ENCODE peak calls at places on chromosomes 11 and 22, in eight cellular contexts. One of them, this sample, is unnamed.

GRCh38 chr11:61847914-61848581 is 19.9 kb downstream of the FADS2 start:
- DNase-seq in Peyer's patch: no peak
- DNase-seq in CD8-positive, alpha-beta T cell: no peak
- DNase-seq in activated CD4-positive, alpha-beta T cell treated with anti-CD3 and anti-CD28 coated beads, Interleukin-2, amount 50 U/mL, for 48 hours: no peak
- DNase-seq in stimulated activated CD4-positive, alpha-beta T cell treated with anti-CD3 and anti-CD28 coated beads, Interleukin-4, amount 100 ng/mL, for 48 hours: no peak
- DNase-seq in NCI-H2107: no peak
- DNase-seq in NCI-H2171: no peak
- DNase-seq in ELR: no peak
- DNase-seq in this sample: no peak

GRCh38 chr11:113514856-113515255 is 39.7 kb upstream of the DRD2 start:
- DNase-seq in Peyer's patch: no peak
- DNase-seq in CD8-positive, alpha-beta T cell: no peak
- DNase-seq in activated CD4-positive, alpha-beta T cell treated with anti-CD3 and anti-CD28 coated beads, Interleukin-2, amount 50 U/mL, for 48 hours: no peak
- DNase-seq in stimulated activated CD4-positive, alpha-beta T cell treated with anti-CD3 and anti-CD28 coated beads, Interleukin-4, amount 100 ng/mL, for 48 hours: no peak
- DNase-seq in NCI-H2107: no peak
- DNase-seq in NCI-H2171: no peak
- DNase-seq in ELR: no peak
- DNase-seq in this sample: no peak

GRCh38 chr22:28018461-28018927 is 99.4 kb upstream of the PITPNB start:
- DNase-seq in Peyer's patch: no peak
- DNase-seq in CD8-positive, alpha-beta T cell: no peak
- DNase-seq in activated CD4-positive, alpha-beta T cell treated with anti-CD3 and anti-CD28 coated beads, Interleukin-2, amount 50 U/mL, for 48 hours: no peak
- DNase-seq in stimulated activated CD4-positive, alpha-beta T cell treated with anti-CD3 and anti-CD28 coated beads, Interleukin-4, amount 100 ng/mL, for 48 hours: no peak
- DNase-seq in NCI-H2107: no peak
- DNase-seq in NCI-H2171: no peak
- DNase-seq in ELR: no peak
- DNase-seq in this sample: no peak

GRCh38 chr11:2974272-2974671 is 17.9 kb downstream of the NAP1L4 start:
- DNase-seq in Peyer's patch: no peak
- DNase-seq in CD8-positive, alpha-beta T cell: no peak
- DNase-seq in activated CD4-positive, alpha-beta T cell treated with anti-CD3 and anti-CD28 coated beads, Interleukin-2, amount 50 U/mL, for 48 hours: no peak
- DNase-seq in stimulated activated CD4-positive, alpha-beta T cell treated with anti-CD3 and anti-CD28 coated beads, Interleukin-4, amount 100 ng/mL, for 48 hours: no peak
- DNase-seq in NCI-H2107: no peak
- DNase-seq in NCI-H2171: no peak
- DNase-seq in ELR: no peak
- DNase-seq in this sample: no peak

GRCh38 chr11:79173615-79174014 is 267.2 kb downstream of the TENM4 start:
- DNase-seq in Peyer's patch: no peak
- DNase-seq in CD8-positive, alpha-beta T cell: no peak
- DNase-seq in activated CD4-positive, alpha-beta T cell treated with anti-CD3 and anti-CD28 coated beads, Interleukin-2, amount 50 U/mL, for 48 hours: no peak
- DNase-seq in stimulated activated CD4-positive, alpha-beta T cell treated with anti-CD3 and anti-CD28 coated beads, Interleukin-4, amount 100 ng/mL, for 48 hours: no peak
- DNase-seq in NCI-H2107: no peak
- DNase-seq in NCI-H2171: no peak
- DNase-seq in ELR: no peak
- DNase-seq in this sample: peak; percentile 90

GRCh38 chr22:42772647-42773046 is 52.0 kb upstream of the A4GALT start:
- DNase-seq in Peyer's patch: no peak
- DNase-seq in CD8-positive, alpha-beta T cell: no peak
- DNase-seq in activated CD4-positive, alpha-beta T cell treated with anti-CD3 and anti-CD28 coated beads, Interleukin-2, amount 50 U/mL, for 48 hours: no peak
- DNase-seq in stimulated activated CD4-positive, alpha-beta T cell treated with anti-CD3 and anti-CD28 coated beads, Interleukin-4, amount 100 ng/mL, for 48 hours: no peak
- DNase-seq in NCI-H2107: no peak
- DNase-seq in NCI-H2171: no peak
- DNase-seq in ELR: no peak
- DNase-seq in this sample: no peak

GRCh38 chr22:30881361-30882180 is 87.0 kb downstream of the MORC2 start:
- DNase-seq in Peyer's patch: no peak
- DNase-seq in CD8-positive, alpha-beta T cell: no peak
- DNase-seq in activated CD4-positive, alpha-beta T cell treated with anti-CD3 and anti-CD28 coated beads, Interleukin-2, amount 50 U/mL, for 48 hours: no peak
- DNase-seq in stimulated activated CD4-positive, alpha-beta T cell treated with anti-CD3 and anti-CD28 coated beads, Interleukin-4, amount 100 ng/mL, for 48 hours: no peak
- DNase-seq in NCI-H2107: no peak
- DNase-seq in NCI-H2171: no peak
- DNase-seq in ELR: no peak
- DNase-seq in this sample: no peak

GRCh38 chr11:77278595-77279506 is 22.6 kb downstream of the GDPD4 start:
- DNase-seq in Peyer's patch: no peak
- DNase-seq in CD8-positive, alpha-beta T cell: no peak
- DNase-seq in activated CD4-positive, alpha-beta T cell treated with anti-CD3 and anti-CD28 coated beads, Interleukin-2, amount 50 U/mL, for 48 hours: no peak
- DNase-seq in stimulated activated CD4-positive, alpha-beta T cell treated with anti-CD3 and anti-CD28 coated beads, Interleukin-4, amount 100 ng/mL, for 48 hours: no peak
- DNase-seq in NCI-H2107: no peak
- DNase-seq in NCI-H2171: no peak
- DNase-seq in ELR: peak; percentile 79
- DNase-seq in this sample: peak; percentile 7

GRCh38 chr22:49267996-49268395 is 559.7 kb downstream of the BRD1 start:
- DNase-seq in Peyer's patch: no peak
- DNase-seq in CD8-positive, alpha-beta T cell: no peak
- DNase-seq in activated CD4-positive, alpha-beta T cell treated with anti-CD3 and anti-CD28 coated beads, Interleukin-2, amount 50 U/mL, for 48 hours: no peak
- DNase-seq in stimulated activated CD4-positive, alpha-beta T cell treated with anti-CD3 and anti-CD28 coated beads, Interleukin-4, amount 100 ng/mL, for 48 hours: no peak
- DNase-seq in NCI-H2107: no peak
- DNase-seq in NCI-H2171: no peak
- DNase-seq in ELR: no peak
- DNase-seq in this sample: no peak

GRCh38 chr11:107665016-107665415 is 46.8 kb downstream of the SLN start:
- DNase-seq in Peyer's patch: no peak
- DNase-seq in CD8-positive, alpha-beta T cell: no peak
- DNase-seq in activated CD4-positive, alpha-beta T cell treated with anti-CD3 and anti-CD28 coated beads, Interleukin-2, amount 50 U/mL, for 48 hours: no peak
- DNase-seq in stimulated activated CD4-positive, alpha-beta T cell treated with anti-CD3 and anti-CD28 coated beads, Interleukin-4, amount 100 ng/mL, for 48 hours: no peak
- DNase-seq in NCI-H2107: no peak
- DNase-seq in NCI-H2171: no peak
- DNase-seq in ELR: no peak
- DNase-seq in this sample: no peak

GRCh38 chr22:35409783-35410662 is 10.1 kb downstream of the MCM5 start:
- DNase-seq in Peyer's patch: peak; percentile 81
- DNase-seq in CD8-positive, alpha-beta T cell: no peak
- DNase-seq in activated CD4-positive, alpha-beta T cell treated with anti-CD3 and anti-CD28 coated beads, Interleukin-2, amount 50 U/mL, for 48 hours: no peak
- DNase-seq in stimulated activated CD4-positive, alpha-beta T cell treated with anti-CD3 and anti-CD28 coated beads, Interleukin-4, amount 100 ng/mL, for 48 hours: no peak
- DNase-seq in NCI-H2107: no peak
- DNase-seq in NCI-H2171: no peak
- DNase-seq in ELR: no peak
- DNase-seq in this sample: peak; percentile 49

GRCh38 chr11:108117746-108118371 is 3.5 kb upstream of the ACAT1 start:
- DNase-seq in Peyer's patch: no peak
- DNase-seq in CD8-positive, alpha-beta T cell: no peak
- DNase-seq in activated CD4-positive, alpha-beta T cell treated with anti-CD3 and anti-CD28 coated beads, Interleukin-2, amount 50 U/mL, for 48 hours: no peak
- DNase-seq in stimulated activated CD4-positive, alpha-beta T cell treated with anti-CD3 and anti-CD28 coated beads, Interleukin-4, amount 100 ng/mL, for 48 hours: no peak
- DNase-seq in NCI-H2107: no peak
- DNase-seq in NCI-H2171: no peak
- DNase-seq in ELR: peak; percentile 76
- DNase-seq in this sample: no peak

This sample was measured in trophoblast cell.